ENCODE peak calls at places on chromosome 10, in nine cellular contexts. J is lower leg skin, T is NB4, H is H54, B is heart left ventricle, S is right lobe of liver, D is body of pancreas, F is IMR-90, N is A549. K is an unnamed sample.

GRCh38 chr10:72081772-72082590 is 6.4 kb downstream of the SPOCK2 start:
- DNase-seq in J (no peak), T (no peak), H (no peak), B (no peak), S (no peak), D (no peak), F (no peak), N (peak), K (no peak)

GRCh38 chr10:103982639-103983038 is 15.7 kb downstream of the SLK start:
- DNase-seq in J (no peak), T (peak), H (no peak), B (no peak), S (no peak), D (no peak), F (no peak), N (peak), K (no peak)

GRCh38 chr10:99709480-99710229 is 22.3 kb downstream of the COX15 start:
- DNase-seq in J (no peak), T (no peak), H (no peak), B (no peak), S (no peak), D (no peak), F (peak), N (peak), K (no peak)

GRCh38 chr10:28708921-28709461 is 31.7 kb downstream of the BAMBI start:
- DNase-seq in J (no peak), T (no peak), H (no peak), B (no peak), S (no peak), D (no peak), F (no peak), N (no peak), K (no peak)

GRCh38 chr10:46233101-46233500 is 53.7 kb upstream of the ANTXRL start:
- DNase-seq in J (no peak), T (no peak), H (no peak), B (no peak), S (peak), D (no peak), F (no peak), N (no peak), K (peak)

GRCh38 chr10:79266092-79266491 is 81.2 kb upstream of the PPIF start:
- DNase-seq in J (no peak), T (peak), H (no peak), B (no peak), S (no peak), D (no peak), F (no peak), N (no peak), K (no peak)

GRCh38 chr10:131174651-131175540 is 136.6 kb downstream of the TCERG1L start:
- DNase-seq in J (no peak), T (no peak), H (no peak), B (no peak), S (peak), D (no peak), F (no peak), N (no peak), K (no peak)

GRCh38 chr10:59319854-59320253 is 42.5 kb downstream of the FAM13C start:
- DNase-seq in J (no peak), T (no peak), H (no peak), B (no peak), S (no peak), D (no peak), F (no peak), N (no peak), K (no peak)

GRCh38 chr10:117168135-117168674 is 29.1 kb upstream of the KCNK18 start:
- DNase-seq in J (peak), T (peak), H (peak), B (peak), S (peak), D (peak), F (peak), N (peak), K (peak)

GRCh38 chr10:45001382-45002148 is 842 bp downstream of the ZNF22 start:
- DNase-seq in J (no peak), T (peak), H (peak), B (peak), S (peak), D (peak), F (peak), N (peak), K (no peak)

GRCh38 chr10:35090162-35090954 is at the start of gene CUL2:
- DNase-seq in J (peak), T (peak), H (peak), B (peak), S (peak), D (peak), F (peak), N (peak), K (peak)

GRCh38 chr10:102064503-102064867 is 664 bp upstream of the HPS6 start:
- DNase-seq in J (no peak), T (no peak), H (no peak), B (no peak), S (no peak), D (no peak), F (no peak), N (no peak), K (no peak)

GRCh38 chr10:50325449-50326188 is 74.3 kb upstream of the ASAH2 start:
- DNase-seq in J (peak), T (peak), H (peak), B (peak), S (no peak), D (no peak), F (peak), N (peak), K (peak)

GRCh38 chr10:13503745-13504463 is 24.9 kb downstream of the BEND7 start:
- DNase-seq in J (no peak), T (no peak), H (peak), B (no peak), S (no peak), D (no peak), F (peak), N (no peak), K (no peak)

GRCh38 chr10:5433182-5433581 is 20.8 kb downstream of the NET1 start:
- DNase-seq in J (no peak), T (no peak), H (no peak), B (no peak), S (no peak), D (no peak), F (no peak), N (no peak), K (no peak)

GRCh38 chr10:19993714-19994343 is 177.6 kb downstream of the PLXDC2 start:
- DNase-seq in J (no peak), T (no peak), H (no peak), B (no peak), S (no peak), D (no peak), F (peak), N (no peak), K (no peak)

GRCh38 chr10:81082621-81083376 is 545.1 kb downstream of the SH2D4B start:
- DNase-seq in J (no peak), T (no peak), H (no peak), B (no peak), S (no peak), D (no peak), F (no peak), N (no peak), K (no peak)

GRCh38 chr10:112985701-112986510 is 35.9 kb downstream of the TCF7L2 start:
- DNase-seq in J (no peak), T (peak), H (no peak), B (no peak), S (no peak), D (no peak), F (peak), N (no peak), K (no peak)

GRCh38 chr10:34280599-34281374 is 534.3 kb downstream of the PARD3 start:
- DNase-seq in J (peak), T (no peak), H (peak), B (no peak), S (peak), D (no peak), F (peak), N (peak), K (no peak)

GRCh38 chr10:37448161-37448560 is 322.8 kb downstream of the ANKRD30A start:
- DNase-seq in J (no peak), T (no peak), H (no peak), B (no peak), S (no peak), D (no peak), F (no peak), N (no peak), K (no peak)

GRCh38 chr10:12337407-12337806 is 11.9 kb upstream of the CAMK1D start:
- DNase-seq in J (no peak), T (no peak), H (no peak), B (no peak), S (no peak), D (no peak), F (peak), N (no peak), K (no peak)

GRCh38 chr10:131656446-131656845 is 244.4 kb upstream of the PPP2R2D start:
- DNase-seq in J (no peak), T (no peak), H (no peak), B (no peak), S (no peak), D (no peak), F (no peak), N (no peak), K (peak)

GRCh38 chr10:133357293-133358151 is at the start of gene FUOM:
- DNase-seq in J (no peak), T (peak), H (no peak), B (peak), S (peak), D (peak), F (peak), N (peak), K (no peak)

GRCh38 chr10:24463683-24464426 is 254.9 kb downstream of the KIAA1217 start:
- DNase-seq in J (peak), T (peak), H (peak), B (no peak), S (no peak), D (no peak), F (peak), N (peak), K (no peak)

GRCh38 chr10:77949167-77949566 is 22.6 kb upstream of the DLG5 start:
- DNase-seq in J (no peak), T (peak), H (peak), B (no peak), S (no peak), D (no peak), F (peak), N (peak), K (no peak)

GRCh38 chr10:68876246-68876918 is 24.7 kb upstream of the DDX50 start:
- DNase-seq in J (no peak), T (no peak), H (no peak), B (no peak), S (peak), D (no peak), F (peak), N (no peak), K (no peak)

GRCh38 chr10:82463614-82464013 is 588.6 kb downstream of the NRG3 start:
- DNase-seq in J (no peak), T (no peak), H (no peak), B (no peak), S (no peak), D (no peak), F (no peak), N (no peak), K (no peak)

GRCh38 chr10:72567421-72567820 is 58.5 kb downstream of the MICU1 start:
- DNase-seq in J (no peak), T (no peak), H (peak), B (peak), S (no peak), D (no peak), F (peak), N (peak), K (no peak)

GRCh38 chr10:78184851-78185692 is 151.4 kb downstream of the RPS24 start:
- DNase-seq in J (no peak), T (no peak), H (no peak), B (no peak), S (no peak), D (no peak), F (peak), N (no peak), K (no peak)

GRCh38 chr10:114767589-114768393 is 53.8 kb upstream of the FHIP2A start:
- DNase-seq in J (no peak), T (no peak), H (no peak), B (peak), S (peak), D (peak), F (peak), N (no peak), K (no peak)

GRCh38 chr10:88702848-88703597 is 3.0 kb upstream of the LIPK start:
- DNase-seq in J (no peak), T (no peak), H (no peak), B (no peak), S (no peak), D (peak), F (peak), N (peak), K (no peak)

GRCh38 chr10:106025208-106025811 is 1139.2 kb downstream of the SORCS1 start:
- DNase-seq in J (no peak), T (no peak), H (no peak), B (no peak), S (no peak), D (no peak), F (no peak), N (no peak), K (no peak)

GRCh38 chr10:88114368-88114767 is 250.9 kb downstream of the PTEN start:
- DNase-seq in J (no peak), T (peak), H (no peak), B (peak), S (peak), D (peak), F (peak), N (peak), K (no peak)

GRCh38 chr10:72375173-72375572 is 20.5 kb upstream of the DNAJB12 start:
- DNase-seq in J (no peak), T (no peak), H (no peak), B (no peak), S (no peak), D (no peak), F (peak), N (no peak), K (no peak)

GRCh38 chr10:58546722-58547121 is 34.0 kb downstream of the BICC1 start:
- DNase-seq in J (no peak), T (no peak), H (no peak), B (no peak), S (no peak), D (no peak), F (no peak), N (no peak), K (no peak)

GRCh38 chr10:64363687-64364086 is 842.5 kb downstream of the REEP3 start:
- DNase-seq in J (no peak), T (no peak), H (no peak), B (no peak), S (no peak), D (no peak), F (no peak), N (no peak), K (no peak)

GRCh38 chr10:125283191-125283590 is 122.8 kb upstream of the CTBP2 start:
- DNase-seq in J (no peak), T (peak), H (no peak), B (no peak), S (no peak), D (no peak), F (no peak), N (no peak), K (no peak)

GRCh38 chr10:60134548-60134947 is 228.2 kb upstream of the CCDC6 start:
- DNase-seq in J (no peak), T (no peak), H (no peak), B (no peak), S (no peak), D (no peak), F (no peak), N (no peak), K (no peak)

GRCh38 chr10:650691-651615 is 38.5 kb downstream of the DIP2C start:
- DNase-seq in J (no peak), T (no peak), H (no peak), B (no peak), S (no peak), D (no peak), F (peak), N (no peak), K (no peak)

GRCh38 chr10:70466951-70467350 is 11.6 kb upstream of the PALD1 start:
- DNase-seq in J (no peak), T (no peak), H (no peak), B (no peak), S (no peak), D (no peak), F (no peak), N (no peak), K (no peak)

GRCh38 chr10:70461397-70462348 is 16.9 kb upstream of the PALD1 start:
- DNase-seq in J (no peak), T (peak), H (peak), B (peak), S (peak), D (peak), F (peak), N (peak), K (no peak)

GRCh38 chr10:70465278-70465677 is 13.3 kb upstream of the PALD1 start:
- DNase-seq in J (no peak), T (no peak), H (no peak), B (no peak), S (no peak), D (no peak), F (no peak), N (no peak), K (no peak)

GRCh38 chr10:70462349-70462984 is 16.1 kb upstream of the PALD1 start:
- DNase-seq in J (no peak), T (no peak), H (peak), B (peak), S (no peak), D (peak), F (no peak), N (peak), K (no peak)

GRCh38 chr10:70465832-70466231 is 12.7 kb upstream of the PALD1 start:
- DNase-seq in J (no peak), T (no peak), H (no peak), B (no peak), S (no peak), D (no peak), F (no peak), N (no peak), K (no peak)
- TF ChIP-seq POLR2A in J (no peak), T (no peak), H (no peak), B (no peak), S (no peak), D (no peak), F (no peak), N (no peak), K (no peak)

GRCh38 chr10:86411281-86411841 is 44.8 kb upstream of the GRID1 start:
- DNase-seq in J (no peak), T (peak), H (no peak), B (no peak), S (no peak), D (no peak), F (peak), N (peak), K (no peak)
- TF ChIP-seq POLR2A in J (no peak), T (no peak), H (no peak), B (no peak), S (no peak), D (no peak), F (no peak), N (no peak), K (no peak)

GRCh38 chr10:119042169-119042568 is 12.7 kb downstream of the NANOS1 start:
- DNase-seq in J (no peak), T (no peak), H (no peak), B (no peak), S (no peak), D (no peak), F (no peak), N (no peak), K (no peak)
- TF ChIP-seq POLR2A in J (no peak), T (no peak), H (no peak), B (no peak), S (no peak), D (no peak), F (no peak), N (no peak), K (no peak)

GRCh38 chr10:16606923-16607322 is 85.2 kb upstream of the C1QL3 start:
- DNase-seq in J (no peak), T (no peak), H (no peak), B (no peak), S (no peak), D (no peak), F (no peak), N (no peak), K (no peak)

GRCh38 chr10:16597656-16598055 is 76.0 kb upstream of the C1QL3 start:
- DNase-seq in J (no peak), T (peak), H (no peak), B (no peak), S (no peak), D (no peak), F (peak), N (no peak), K (no peak)

GRCh38 chr10:16606421-16606820 is 84.7 kb upstream of the C1QL3 start:
- DNase-seq in J (no peak), T (peak), H (no peak), B (no peak), S (no peak), D (no peak), F (peak), N (no peak), K (no peak)

GRCh38 chr10:16599662-16600061 is 78.0 kb upstream of the C1QL3 start:
- DNase-seq in J (no peak), T (no peak), H (no peak), B (peak), S (no peak), D (no peak), F (no peak), N (no peak), K (no peak)

DNA sequence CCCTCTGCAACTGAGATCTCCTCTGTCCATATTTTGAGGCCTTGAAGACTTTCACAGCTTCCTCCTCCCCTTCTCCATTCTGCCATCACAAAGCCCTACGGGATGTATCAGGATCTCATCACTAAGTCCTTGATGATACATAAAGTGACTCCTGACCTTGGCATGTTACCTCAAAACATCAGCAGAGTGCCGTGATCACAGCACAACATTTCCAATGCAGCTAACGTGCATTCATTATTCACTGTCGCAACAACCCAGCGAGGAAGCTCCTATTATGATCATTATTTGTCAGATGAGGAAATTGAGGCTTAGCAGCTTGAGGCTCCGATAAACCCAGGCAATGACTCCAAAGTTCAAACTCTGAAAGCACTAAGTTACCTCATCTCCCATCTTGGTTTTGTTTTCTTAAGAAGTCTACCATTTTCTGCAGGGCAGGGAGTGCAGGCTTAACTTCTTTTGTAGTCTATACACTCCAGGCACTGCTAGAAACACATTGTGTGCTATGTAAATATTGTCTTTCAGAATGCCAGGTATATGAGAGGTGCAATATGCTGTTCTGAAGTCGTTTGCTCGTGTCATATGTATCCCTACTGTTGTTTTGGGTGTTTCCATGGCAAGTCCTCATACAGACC is 80.5 kb upstream of the C1QL3 start:
- DNase-seq in J (no peak), T (no peak), H (no peak), B (no peak), S (no peak), D (no peak), F (no peak), N (no peak), K (no peak)
- TF ChIP-seq POLR2A in J (no peak), T (no peak), H (no peak), B (no peak), S (no peak), D (no peak), F (no peak), N (no peak), K (no peak)

DNA sequence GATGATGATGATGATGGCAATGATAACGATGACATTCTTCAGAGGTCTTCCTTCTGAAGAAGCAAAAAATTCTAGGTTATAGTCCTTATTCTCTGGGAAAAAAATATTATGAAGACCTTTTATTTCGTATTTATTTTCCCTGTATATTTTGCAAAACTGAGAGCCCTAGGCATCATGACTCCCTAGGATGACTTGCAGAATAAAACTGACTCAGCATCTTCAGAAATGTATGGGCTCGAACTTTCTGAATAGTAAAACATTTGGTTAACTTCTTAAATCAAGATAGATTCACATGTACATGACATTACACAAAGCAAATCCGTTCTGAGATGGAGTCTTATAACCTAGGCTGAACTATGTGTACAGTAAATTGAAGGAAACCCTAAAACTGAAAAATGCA is 29.4 kb downstream of the DKK1 start:
- DNase-seq in J (no peak), T (no peak), H (no peak), B (no peak), S (no peak), D (no peak), F (no peak), N (no peak), K (no peak)
- TF ChIP-seq POLR2A in J (no peak), T (no peak), H (no peak), B (no peak), S (no peak), D (no peak), F (no peak), N (no peak), K (no peak)

K was measured in suprapubic skin.